ENCODE peak calls at places on chromosome 15, in four cellular contexts. One of them, this sample, is unnamed.

GRCh38 chr15:69156726-69157381 is 3.6 kb upstream of the GLCE start:
- DNase-seq in esophagus squamous epithelium: no peak
- DNase-seq in keratinocyte: no peak
- DNase-seq in GM12878: no peak
- DNase-seq in this sample: no peak

GRCh38 chr15:48282186-48282585 is 49.0 kb upstream of the DUT start:
- DNase-seq in esophagus squamous epithelium: no peak
- DNase-seq in keratinocyte: no peak
- DNase-seq in GM12878: no peak
- DNase-seq in this sample: no peak

GRCh38 chr15:40857601-40858351 is 13.9 kb downstream of the SPINT1 start:
- DNase-seq in esophagus squamous epithelium: no peak
- DNase-seq in keratinocyte: no peak
- DNase-seq in GM12878: no peak
- DNase-seq in this sample: peak; percentile 73

GRCh38 chr15:63611217-63611616 is 14.0 kb downstream of the FBXL22 start:
- DNase-seq in esophagus squamous epithelium: no peak
- DNase-seq in keratinocyte: no peak
- DNase-seq in GM12878: no peak
- DNase-seq in this sample: no peak

GRCh38 chr15:63896336-63897115 is 62.8 kb upstream of the HERC1 start:
- DNase-seq in esophagus squamous epithelium: no peak
- DNase-seq in keratinocyte: no peak
- DNase-seq in GM12878: peak; percentile 90
- DNase-seq in this sample: peak; percentile 44

GRCh38 chr15:98802187-98802586 is 153.8 kb downstream of the IGF1R start:
- DNase-seq in esophagus squamous epithelium: no peak
- DNase-seq in keratinocyte: no peak
- DNase-seq in GM12878: no peak
- DNase-seq in this sample: no peak

GRCh38 chr15:45634442-45635190 is at the start of gene SQOR:
- DNase-seq in esophagus squamous epithelium: peak; percentile 60
- DNase-seq in keratinocyte: no peak
- DNase-seq in GM12878: peak; percentile 59
- DNase-seq in this sample: peak; percentile 53

GRCh38 chr15:41971893-41972340 is 440 bp downstream of the EHD4 start:
- DNase-seq in esophagus squamous epithelium: no peak
- DNase-seq in keratinocyte: no peak
- DNase-seq in GM12878: no peak
- DNase-seq in this sample: no peak

GRCh38 chr15:31489281-31489680 is 162.6 kb downstream of the KLF13 start:
- DNase-seq in esophagus squamous epithelium: no peak
- DNase-seq in keratinocyte: no peak
- DNase-seq in GM12878: no peak
- DNase-seq in this sample: no peak

GRCh38 chr15:61188168-61188567 is 40.9 kb downstream of the RORA start:
- DNase-seq in esophagus squamous epithelium: no peak
- DNase-seq in keratinocyte: no peak
- DNase-seq in GM12878: no peak
- DNase-seq in this sample: no peak

GRCh38 chr15:92158426-92158825 is 235.3 kb upstream of the ST8SIA2 start:
- DNase-seq in esophagus squamous epithelium: no peak
- DNase-seq in keratinocyte: peak; percentile 56
- DNase-seq in GM12878: peak; percentile 13
- DNase-seq in this sample: peak; percentile 26

GRCh38 chr15:89630974-89631901 is 24.0 kb downstream of the KIF7 start:
- DNase-seq in esophagus squamous epithelium: no peak
- DNase-seq in keratinocyte: no peak
- DNase-seq in GM12878: no peak
- DNase-seq in this sample: no peak

GRCh38 chr15:41495736-41496599 is 2.3 kb downstream of the ITPKA start:
- DNase-seq in esophagus squamous epithelium: no peak
- DNase-seq in keratinocyte: no peak
- DNase-seq in GM12878: no peak
- DNase-seq in this sample: no peak

GRCh38 chr15:93467327-93467726 is 378.3 kb upstream of the RGMA start:
- DNase-seq in esophagus squamous epithelium: no peak
- DNase-seq in keratinocyte: peak; percentile 60
- DNase-seq in GM12878: no peak
- DNase-seq in this sample: no peak

GRCh38 chr15:76057332-76058000 is 2.3 kb upstream of the TMEM266 start:
- DNase-seq in esophagus squamous epithelium: no peak
- DNase-seq in keratinocyte: no peak
- DNase-seq in GM12878: no peak
- DNase-seq in this sample: no peak

GRCh38 chr15:80367094-80367493 is 37.1 kb upstream of the ARNT2 start:
- DNase-seq in esophagus squamous epithelium: no peak
- DNase-seq in keratinocyte: no peak
- DNase-seq in GM12878: no peak
- DNase-seq in this sample: no peak

DNA sequence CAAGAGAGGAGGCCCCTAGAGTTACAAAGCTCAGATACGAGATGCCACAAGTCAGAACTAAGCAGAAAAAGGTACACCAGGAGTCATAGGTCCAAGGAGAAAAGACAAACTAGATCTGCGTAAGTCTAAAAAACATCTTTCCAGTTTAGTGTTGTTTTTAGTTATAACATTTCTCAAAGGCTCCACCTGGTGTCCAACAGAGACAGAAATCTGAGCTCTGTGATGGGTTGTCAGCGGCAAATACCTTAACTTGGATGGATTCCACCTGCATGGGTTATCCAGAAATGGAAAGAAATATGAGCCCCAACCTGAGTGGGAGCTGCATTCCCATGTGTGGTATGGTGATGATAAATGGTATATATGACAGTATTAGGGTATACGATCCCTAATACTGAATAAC is 238.6 kb upstream of the CHRM5 start:
- DNase-seq in esophagus squamous epithelium: no peak
- DNase-seq in keratinocyte: no peak
- DNase-seq in GM12878: no peak
- DNase-seq in this sample: no peak
- TF ChIP-seq CTCF in esophagus squamous epithelium: no peak
- TF ChIP-seq CTCF in keratinocyte: peak; percentile 55
- TF ChIP-seq CTCF in GM12878: no peak
- TF ChIP-seq CTCF in this sample: no peak

DNA sequence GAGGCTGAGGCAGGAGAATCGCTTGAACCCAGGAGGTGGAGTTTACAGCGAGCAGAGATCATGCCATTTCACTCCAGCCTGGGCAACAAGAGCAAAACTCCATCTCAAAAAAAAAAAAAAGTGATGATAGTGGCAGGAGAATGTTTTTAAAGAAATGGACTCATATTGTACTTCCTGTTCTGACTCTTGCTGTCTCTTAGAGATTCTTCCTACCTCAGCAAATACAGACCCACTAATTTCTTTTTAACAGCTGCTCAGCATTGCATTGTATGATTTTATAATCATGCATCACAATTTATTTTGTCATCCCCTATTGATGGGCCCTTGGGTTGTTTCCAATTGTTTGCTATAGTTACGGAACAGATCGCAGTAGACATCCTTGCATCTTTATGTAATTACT is 8.8 kb upstream of the ANKDD1A start:
- DNase-seq in esophagus squamous epithelium: no peak
- DNase-seq in keratinocyte: no peak
- DNase-seq in GM12878: no peak
- DNase-seq in this sample: no peak
- H3K4me1 ChIP-seq in esophagus squamous epithelium: peaks cover under 1% of the 10 kb centered on the region
- H3K4me1 ChIP-seq in keratinocyte: peaks cover 6% of the 10 kb centered on the region
- H3K4me1 ChIP-seq in GM12878: peaks cover 13% of the 10 kb centered on the region
- H3K4me1 ChIP-seq in this sample: peaks cover 25% of the 10 kb centered on the region

GRCh38 chr15:23734856-23735255 is 47.8 kb upstream of the NDN start:
- DNase-seq in esophagus squamous epithelium: no peak
- DNase-seq in keratinocyte: no peak
- DNase-seq in GM12878: no peak
- DNase-seq in this sample: no peak

GRCh38 chr15:23736291-23736690 is 49.2 kb upstream of the NDN start:
- DNase-seq in esophagus squamous epithelium: no peak
- DNase-seq in keratinocyte: no peak
- DNase-seq in GM12878: no peak
- DNase-seq in this sample: no peak
- H3K9me3 ChIP-seq in esophagus squamous epithelium: no peaks in the 10 kb centered on the region
- H3K9me3 ChIP-seq in keratinocyte: no peaks in the 10 kb centered on the region
- H3K9me3 ChIP-seq in GM12878: no peaks in the 10 kb centered on the region
- H3K9me3 ChIP-seq in this sample: no peaks in the 10 kb centered on the region

GRCh38 chr15:39770748-39771689 is 11.6 kb downstream of the FSIP1 start:
- DNase-seq in esophagus squamous epithelium: no peak
- DNase-seq in keratinocyte: no peak
- DNase-seq in GM12878: no peak
- DNase-seq in this sample: no peak
- TF ChIP-seq CTCF in esophagus squamous epithelium: no peak
- TF ChIP-seq CTCF in keratinocyte: no peak
- TF ChIP-seq CTCF in GM12878: no peak
- TF ChIP-seq CTCF in this sample: no peak

This sample was measured in CD8-positive, alpha-beta T cell.